ENCODE peak calls at places on chromosomes 4 and X, in seven cellular contexts. E is A549; R is AG08396; K is activated CD4-positive, alpha-beta T cell treated with anti-CD3 and anti-CD28 coated beads, Interleukin-2, amount 10 ng/mL, durations not matched to agents 7 days and 5 days; O is trophoblast cell; Z is Caki2; W is stimulated activated CD8-positive, alpha-beta memory T cell treated with anti-CD3 and anti-CD28 coated beads, Interleukin-4, amount 100 ng/mL, for 1 hour. P is an unnamed sample.

GRCh38 chrX:100964362-100964761 is 5.1 kb upstream of the ARL13A start:
- DNase-seq in E (no peak), R (no peak), K (no peak), O (no peak), Z (no peak), W (no peak), P (no peak)

GRCh38 chr4:152038238-152038637 is 277.4 kb upstream of the GATB start:
- DNase-seq in E (no peak), R (peak), K (no peak), O (peak), Z (no peak), W (no peak), P (no peak)

GRCh38 chr4:8283631-8284121 is 14.1 kb downstream of the HTRA3 start:
- DNase-seq in E (no peak), R (no peak), K (no peak), O (peak), Z (no peak), W (no peak), P (no peak)

GRCh38 chrX:20061869-20062254 is 54.8 kb downstream of the MAP7D2 start:
- DNase-seq in E (no peak), R (peak), K (no peak), O (no peak), Z (peak), W (no peak), P (no peak)

GRCh38 chr4:37431417-37431743 is 186.8 kb downstream of the NWD2 start:
- DNase-seq in E (peak), R (no peak), K (no peak), O (no peak), Z (peak), W (no peak), P (no peak)

GRCh38 chrX:34521563-34521962 is 135.5 kb downstream of the TMEM47 start:
- DNase-seq in E (peak), R (no peak), K (no peak), O (no peak), Z (peak), W (no peak), P (no peak)

GRCh38 chr4:152828122-152828521 is 48.4 kb downstream of the ARFIP1 start:
- DNase-seq in E (no peak), R (no peak), K (no peak), O (no peak), Z (no peak), W (no peak), P (no peak)

GRCh38 chr4:17941731-17942130 is 79.8 kb downstream of the LCORL start:
- DNase-seq in E (no peak), R (no peak), K (no peak), O (no peak), Z (no peak), W (no peak), P (no peak)

GRCh38 chrX:151019837-151020236 is 36.7 kb downstream of the HMGB3 start:
- DNase-seq in E (no peak), R (peak), K (no peak), O (peak), Z (peak), W (no peak), P (no peak)

GRCh38 chr4:86685401-86685800 is 91.3 kb downstream of the PTPN13 start:
- DNase-seq in E (peak), R (no peak), K (no peak), O (peak), Z (peak), W (no peak), P (no peak)

GRCh38 chrX:136810493-136810892 is 29.8 kb upstream of the ARHGEF6 start:
- DNase-seq in E (no peak), R (no peak), K (peak), O (no peak), Z (no peak), W (no peak), P (no peak)

GRCh38 chrX:38668788-38669187 is 107.4 kb downstream of the TSPAN7 start:
- DNase-seq in E (no peak), R (no peak), K (no peak), O (no peak), Z (no peak), W (no peak), P (no peak)

GRCh38 chrX:45850775-45851433 is 650.2 kb upstream of the DIPK2B start:
- DNase-seq in E (peak), R (peak), K (peak), O (no peak), Z (peak), W (no peak), P (no peak)

GRCh38 chrX:49878834-49879655 is at the start of gene USP27X:
- DNase-seq in E (peak), R (peak), K (peak), O (peak), Z (peak), W (peak), P (peak)

GRCh38 chrX:7941390-7942042 is 14.3 kb upstream of the PNPLA4 start:
- DNase-seq in E (peak), R (peak), K (no peak), O (no peak), Z (peak), W (no peak), P (no peak)

GRCh38 chr4:55633903-55634302 is 2.2 kb downstream of the NMU start:
- DNase-seq in E (no peak), R (no peak), K (no peak), O (no peak), Z (no peak), W (no peak), P (no peak)

GRCh38 chrX:47191331-47191730 is 2.3 kb upstream of the UBA1 start:
- DNase-seq in E (no peak), R (no peak), K (peak), O (no peak), Z (peak), W (no peak), P (peak)

GRCh38 chr4:2662598-2662997 is 93.5 kb downstream of the TNIP2 start:
- DNase-seq in E (peak), R (peak), K (no peak), O (peak), Z (no peak), W (no peak), P (no peak)

GRCh38 chr4:3402409-3403103 is 39.2 kb upstream of the HGFAC start:
- DNase-seq in E (no peak), R (peak), K (no peak), O (no peak), Z (peak), W (no peak), P (no peak)

GRCh38 chrX:19893722-19894121 is 6.3 kb upstream of the SH3KBP1 start:
- DNase-seq in E (peak), R (peak), K (no peak), O (no peak), Z (peak), W (no peak), P (no peak)

P was measured in germinal center.